ENCODE peak calls at places on chromosomes 13 and 19, in ten cellular contexts. W, P, V, Y, Z, N, H, C, R and Q are unnamed samples.

GRCh38 chr19:958967-959685 is 25.0 kb upstream of the WDR18 start:
- DNase-seq in W (no peak), P (no peak), V (no peak), Y (no peak), Z (no peak), N (no peak), H (no peak), C (no peak), R (no peak), Q (no peak)

GRCh38 chr13:40983725-40984669 is 35.1 kb downstream of the ELF1 start:
- DNase-seq in W (no peak), P (no peak), V (no peak), Y (no peak), Z (no peak), N (no peak), H (no peak), C (no peak), R (peak), Q (no peak)

GRCh38 chr19:14363203-14364097 is 17.8 kb upstream of the ADGRE5 start:
- DNase-seq in W (peak), P (no peak), V (peak), Y (no peak), Z (no peak), N (no peak), H (no peak), C (no peak), R (peak), Q (no peak)

GRCh38 chr19:56167064-56167578 is 8.7 kb upstream of the GALP start:
- DNase-seq in W (no peak), P (no peak), V (peak), Y (no peak), Z (no peak), N (no peak), H (no peak), C (no peak), R (peak), Q (no peak)

GRCh38 chr19:15641901-15642491 is 1.3 kb downstream of the CYP4F3 start:
- DNase-seq in W (peak), P (no peak), V (no peak), Y (no peak), Z (no peak), N (no peak), H (no peak), C (no peak), R (no peak), Q (no peak)

GRCh38 chr13:27104606-27105005 is 67.0 kb downstream of the USP12 start:
- DNase-seq in W (no peak), P (no peak), V (no peak), Y (no peak), Z (no peak), N (no peak), H (no peak), C (no peak), R (no peak), Q (no peak)

GRCh38 chr13:32179708-32180107 is 135.5 kb downstream of the ZAR1L start:
- DNase-seq in W (no peak), P (no peak), V (peak), Y (no peak), Z (no peak), N (no peak), H (no peak), C (no peak), R (no peak), Q (no peak)

GRCh38 chr19:49499030-49499670 is 2.9 kb downstream of the RPS11 start:
- DNase-seq in W (no peak), P (no peak), V (no peak), Y (no peak), Z (no peak), N (no peak), H (no peak), C (no peak), R (no peak), Q (no peak)

GRCh38 chr19:13865578-13866462 is 11.1 kb upstream of the NANOS3 start:
- DNase-seq in W (peak), P (no peak), V (no peak), Y (no peak), Z (no peak), N (no peak), H (no peak), C (no peak), R (no peak), Q (no peak)

GRCh38 chr13:95603887-95604533 is 40.5 kb downstream of the DZIP1 start:
- DNase-seq in W (no peak), P (no peak), V (no peak), Y (no peak), Z (peak), N (no peak), H (no peak), C (no peak), R (peak), Q (no peak)

GRCh38 chr13:42946927-42947326 is 45.1 kb downstream of the EPSTI1 start:
- DNase-seq in W (no peak), P (no peak), V (no peak), Y (no peak), Z (no peak), N (no peak), H (no peak), C (no peak), R (peak), Q (no peak)

GRCh38 chr13:109191422-109191821 is 562.0 kb downstream of the MYO16 start:
- DNase-seq in W (no peak), P (no peak), V (no peak), Y (no peak), Z (no peak), N (no peak), H (no peak), C (no peak), R (no peak), Q (no peak)

GRCh38 chr19:19860756-19861390 is 4.8 kb upstream of the ZNF253 start:
- DNase-seq in W (no peak), P (no peak), V (peak), Y (peak), Z (peak), N (no peak), H (peak), C (no peak), R (no peak), Q (peak)

GRCh38 chr19:18677156-18677555 is 6.3 kb upstream of the CRTC1 start:
- DNase-seq in W (no peak), P (no peak), V (no peak), Y (no peak), Z (no peak), N (no peak), H (no peak), C (no peak), R (no peak), Q (no peak)

GRCh38 chr13:111328111-111328802 is 7.8 kb downstream of the TEX29 start:
- DNase-seq in W (no peak), P (no peak), V (no peak), Y (no peak), Z (no peak), N (no peak), H (no peak), C (no peak), R (no peak), Q (no peak)

GRCh38 chr13:75145926-75146325 is 336.0 kb downstream of the TBC1D4 start:
- DNase-seq in W (no peak), P (no peak), V (no peak), Y (no peak), Z (no peak), N (no peak), H (no peak), C (no peak), R (peak), Q (no peak)

GRCh38 chr13:99640260-99640659 is 139.0 kb downstream of the TM9SF2 start:
- DNase-seq in W (no peak), P (no peak), V (no peak), Y (no peak), Z (no peak), N (no peak), H (no peak), C (peak), R (no peak), Q (no peak)

GRCh38 chr13:59483441-59484116 is 680.1 kb downstream of the DIAPH3 start:
- DNase-seq in W (no peak), P (no peak), V (peak), Y (no peak), Z (no peak), N (no peak), H (no peak), C (no peak), R (peak), Q (no peak)